ENCODE peak calls at places on chromosomes 3 and 15, in eight cellular contexts. B, S, C, V, Y, M, P and D are unnamed samples.
A peak's percentile ranks its signal among the peaks of the same experiment; 100 is the strongest.

GRCh38 chr3:40713306-40713705 is 188.5 kb downstream of the ZNF621 start:
- DNase-seq in B (no peak), S (no peak), C (no peak), V (no peak), Y (no peak), M (no peak), P (no peak), D (no peak)

GRCh38 chr3:13145826-13146642 is 72.8 kb upstream of the IQSEC1 start:
- DNase-seq in B (no peak), S (no peak), C (no peak), V (no peak), Y (no peak), M (no peak), P (no peak), D (no peak)

GRCh38 chr15:64622410-64623260 is 152.8 kb downstream of the RBPMS2 start:
- DNase-seq in B (no peak), S (no peak), C (no peak), V (no peak), Y (no peak), M (no peak), P (no peak), D (no peak)

GRCh38 chr3:110615454-110615853 is 456.2 kb upstream of the NECTIN3 start:
- DNase-seq in B (no peak), S (no peak), C (no peak), V (no peak), Y (no peak), M (no peak), P (no peak), D (no peak)

GRCh38 chr3:106349191-106349881 is 480.5 kb upstream of the CBLB start:
- DNase-seq in B (no peak), S (no peak), C (no peak), V (no peak), Y (no peak), M (no peak), P (no peak), D (no peak)

GRCh38 chr3:104943931-104944330 is 422.8 kb upstream of the ALCAM start:
- DNase-seq in B (no peak), S (no peak), C (no peak), V (no peak), Y (no peak), M (peak; percentile 48), P (no peak), D (no peak)

GRCh38 chr3:46693038-46693896 is at the start of gene ALS2CL:
- DNase-seq in B (peak; percentile 77), S (peak; percentile 31), C (peak; percentile 57), V (no peak), Y (no peak), M (peak; percentile 51), P (peak; percentile 45), D (peak; percentile 60)

GRCh38 chr15:25775317-25775912 is 87.7 kb downstream of the ATP10A start:
- DNase-seq in B (no peak), S (no peak), C (peak; percentile 39), V (no peak), Y (no peak), M (peak; percentile 4), P (no peak), D (no peak)

DNA sequence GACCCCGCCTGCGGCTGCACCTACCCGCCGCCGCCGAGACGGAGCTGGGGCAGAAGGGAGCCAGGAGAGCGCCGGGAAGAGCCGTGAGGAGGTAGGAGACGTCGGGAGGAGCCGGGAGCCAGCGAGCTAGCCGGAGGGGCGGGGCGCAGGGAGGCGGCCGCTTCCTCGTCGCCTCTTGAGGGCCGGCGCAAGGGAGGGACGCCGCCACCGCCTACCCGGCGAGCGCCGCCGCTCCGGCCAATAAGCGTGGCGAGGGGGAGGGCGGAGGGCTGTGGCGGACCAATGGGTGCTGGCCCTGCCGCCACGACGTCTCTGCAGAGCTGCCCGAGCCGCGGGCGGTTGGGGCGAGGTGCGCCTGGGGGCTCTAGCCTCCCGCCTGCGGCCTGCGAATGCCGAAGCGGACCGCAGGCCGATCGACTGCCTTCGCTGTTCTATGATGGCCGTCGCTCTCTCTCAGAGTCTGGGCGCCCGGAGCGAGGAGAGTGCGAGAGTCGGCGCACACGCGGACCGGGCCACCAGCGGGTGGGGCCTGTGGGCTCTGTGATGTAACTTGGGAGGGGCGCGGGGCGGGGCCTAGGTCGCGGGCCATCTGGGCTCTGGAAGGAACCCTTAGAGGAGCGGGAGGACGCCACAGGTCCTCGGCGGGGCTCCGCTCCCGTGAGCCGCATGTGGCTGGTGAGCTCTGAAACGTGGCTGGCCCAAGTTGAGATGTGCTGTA is 72.7 kb upstream of the MAP4 start:
- DNase-seq in B (peak; percentile 98), S (peak; percentile 89), C (peak; percentile 95), V (peak; percentile 82), Y (peak; percentile 90), M (peak; percentile 89), P (peak; percentile 92), D (peak; percentile 95)
- TF ChIP-seq CTCF in B (peak; percentile 27), S (no peak), C (no peak), V (peak; percentile 30), Y (no peak), M (no peak), P (peak; percentile 22), D (no peak)

GRCh38 chr3:15601399-15602145 is at the start of the genes BTD and HACL1:
- DNase-seq in B (peak; percentile 99), S (peak; percentile 97), C (peak; percentile 100), V (peak; percentile 94), Y (peak; percentile 98), M (peak; percentile 98), P (peak; percentile 96), D (peak; percentile 97)
- TF ChIP-seq CTCF in B (no peak), S (peak; percentile 43), C (no peak), V (no peak), Y (peak; percentile 32), M (peak; percentile 40), P (peak; percentile 24), D (no peak)

DNA sequence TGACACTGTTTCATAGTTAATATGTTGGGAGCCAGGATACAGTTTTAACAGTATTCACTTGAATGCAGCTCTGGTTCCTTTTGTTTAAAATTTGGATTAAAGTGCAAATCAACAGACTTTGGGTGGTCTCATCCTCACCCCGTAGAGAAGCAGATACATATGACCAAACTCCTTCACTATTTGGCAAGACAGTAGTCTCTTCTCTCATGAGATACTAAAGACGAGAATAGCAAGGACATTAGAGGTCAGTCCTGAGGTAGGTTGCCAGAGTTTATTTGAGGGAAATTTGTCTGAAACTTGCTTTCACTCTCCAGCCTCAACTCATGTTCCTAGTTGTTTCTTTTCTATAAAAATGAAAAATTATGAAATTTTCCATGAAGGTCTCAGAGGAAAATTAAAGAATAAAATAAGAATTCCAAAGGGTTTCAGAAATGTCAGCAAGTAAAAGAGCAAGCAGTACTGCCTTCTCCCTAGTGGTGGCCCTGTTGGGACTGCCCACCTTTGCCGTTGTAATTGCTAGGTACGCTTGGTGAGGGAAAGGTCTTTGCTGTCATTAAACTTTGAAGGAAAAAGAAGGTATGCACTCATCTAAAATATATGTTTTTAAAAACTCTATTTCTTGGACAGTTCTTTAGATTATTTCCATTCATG is 111.2 kb downstream of the CMSS1 start:
- DNase-seq in B (no peak), S (no peak), C (no peak), V (no peak), Y (no peak), M (no peak), P (no peak), D (no peak)
- TF ChIP-seq CTCF in B (peak; percentile 55), S (peak; percentile 32), C (no peak), V (peak; percentile 35), Y (no peak), M (no peak), P (peak; percentile 32), D (no peak)

DNA sequence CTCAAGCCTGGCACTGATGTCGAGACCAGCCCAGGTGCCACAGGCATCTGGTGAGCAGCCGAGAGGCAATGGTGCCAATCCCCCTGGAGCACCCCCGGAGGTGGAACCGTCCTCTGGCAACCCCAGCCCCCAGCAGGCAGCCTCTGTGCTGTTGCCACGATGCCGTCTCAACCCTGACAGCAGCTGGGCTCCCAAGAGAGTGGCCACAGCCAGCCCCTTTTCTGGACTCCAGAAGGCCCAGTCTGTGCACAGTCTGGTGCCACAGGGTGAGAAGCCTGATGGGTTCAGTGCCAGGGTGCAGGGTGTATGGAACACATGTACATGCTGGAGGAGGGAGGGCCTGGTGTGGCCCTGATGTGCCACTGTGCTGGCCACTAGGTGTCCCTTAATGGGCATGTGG is 4.9 kb upstream of the JMJD7 start:
- DNase-seq in B (no peak), S (no peak), C (no peak), V (no peak), Y (no peak), M (no peak), P (no peak), D (no peak)
- TF ChIP-seq CTCF in B (no peak), S (no peak), C (no peak), V (no peak), Y (no peak), M (peak; percentile 14), P (no peak), D (no peak)

DNA sequence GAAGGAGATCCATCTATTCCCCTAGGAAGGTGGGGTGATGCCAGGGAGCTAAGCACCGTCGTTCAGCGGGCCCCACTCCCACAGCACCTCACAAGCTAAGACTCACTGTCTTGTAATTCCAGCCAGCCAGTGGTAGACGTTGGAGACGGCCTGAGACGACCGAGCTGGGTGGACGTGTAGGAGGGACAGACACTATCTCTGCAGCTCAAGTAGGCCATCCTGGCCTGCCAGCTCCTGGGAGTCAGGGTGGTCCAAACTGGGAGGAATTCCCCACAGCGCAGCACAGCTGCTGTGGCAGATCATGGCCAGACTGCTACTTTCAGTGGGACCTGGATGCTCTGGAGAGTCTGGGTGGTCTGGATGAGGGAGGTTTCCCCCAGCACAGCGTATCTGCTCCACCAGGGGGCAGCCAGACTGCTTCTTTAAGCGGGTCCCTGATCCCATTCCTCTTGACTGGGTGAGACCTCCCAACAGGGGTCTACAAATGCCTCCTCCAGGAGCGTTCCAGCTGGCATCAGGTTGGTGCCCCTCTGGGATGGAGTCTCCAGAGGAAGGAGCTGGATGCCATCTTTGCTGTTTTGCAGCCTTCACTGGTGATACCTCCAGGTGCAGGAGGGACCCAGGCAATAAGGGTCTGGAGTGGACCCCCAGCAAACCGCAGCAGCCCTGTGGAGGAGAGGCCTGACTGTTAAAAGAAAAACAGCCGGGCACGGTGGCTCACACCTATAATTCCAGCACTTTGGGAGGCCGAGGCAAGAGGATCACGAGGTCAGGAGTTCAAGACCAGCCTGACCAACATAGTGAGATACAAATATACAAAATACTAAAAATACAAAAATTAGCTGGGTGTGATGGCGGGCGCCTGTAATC is 27.6 kb downstream of the GNB5 start:
- DNase-seq in B (peak; percentile 71), S (peak; percentile 24), C (no peak), V (no peak), Y (no peak), M (no peak), P (no peak), D (no peak)
- TF ChIP-seq CTCF in B (peak; percentile 73), S (peak; percentile 40), C (peak; percentile 32), V (no peak), Y (peak; percentile 19), M (peak; percentile 9), P (peak; percentile 39), D (no peak)

DNA sequence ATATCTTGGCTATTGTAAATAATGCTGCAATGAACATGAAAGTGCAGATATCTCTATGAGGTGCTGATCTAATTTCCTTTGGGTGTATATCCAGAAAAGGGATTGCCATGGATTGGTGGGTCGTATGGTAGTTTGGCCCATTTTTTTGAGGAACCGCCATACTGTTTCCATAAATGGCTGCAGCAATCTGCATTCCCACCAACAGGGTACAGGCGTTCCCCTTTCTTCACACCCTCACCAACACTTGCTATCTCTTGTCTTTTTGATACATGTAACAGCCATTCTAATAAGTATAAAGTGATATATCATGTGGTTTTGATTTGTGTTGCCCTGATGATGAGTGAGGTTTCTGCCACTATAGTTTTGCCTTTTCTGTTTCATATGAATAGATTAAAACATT is 146.7 kb downstream of the NR2F2 start:
- DNase-seq in B (no peak), S (no peak), C (no peak), V (no peak), Y (no peak), M (no peak), P (no peak), D (no peak)
- TF ChIP-seq CTCF in B (peak; percentile 27), S (no peak), C (no peak), V (no peak), Y (no peak), M (no peak), P (no peak), D (no peak)